ENCODE peak calls at places on chromosomes 12 and 14, in ten cellular contexts. S, N, V, C, J, G, I, T, U and F are unnamed samples.

GRCh38 chr12:100128509-100128908 is 14.2 kb downstream of the BLTP3B start:
- DNase-seq in C (no peak), N (no peak), V (no peak), G (peak; percentile 84), T (no peak), S (no peak), I (peak; percentile 31), U (peak; percentile 76), J (peak; percentile 2), F (peak; percentile 44)

GRCh38 chr14:67240168-67240932 is 885 bp upstream of the PALS1 start:
- DNase-seq in S (peak; percentile 15), T (no peak), C (no peak), N (no peak), J (peak; percentile 62), U (peak; percentile 27), V (peak; percentile 14), I (no peak), G (peak; percentile 32), F (peak; percentile 33)

GRCh38 chr14:54346257-54346656 is 50.5 kb upstream of the CDKN3 start:
- DNase-seq in I (no peak), N (no peak), J (no peak), S (no peak), U (no peak), G (no peak), V (no peak), C (no peak), T (no peak), F (no peak)

GRCh38 chr14:91947196-91948184 is at the start of gene FBLN5:
- DNase-seq in C (peak; percentile 82), J (peak; percentile 12), T (no peak), N (peak; percentile 20), U (peak; percentile 85), G (no peak), S (no peak), I (no peak), V (peak; percentile 22), F (peak; percentile 26)

GRCh38 chr14:37032863-37033262 is 139.5 kb downstream of the SLC25A21 start:
- DNase-seq in N (no peak), T (no peak), G (no peak), I (no peak), U (no peak), S (no peak), C (no peak), V (no peak), J (no peak), F (no peak)

GRCh38 chr12:1808798-1809480 is 11.4 kb upstream of the LRTM2 start:
- DNase-seq in C (no peak), N (no peak), V (no peak), U (no peak), T (no peak), S (no peak), J (no peak), G (no peak), I (no peak), F (no peak)

GRCh38 chr14:50997712-50998111 is 53.4 kb upstream of the PYGL start:
- DNase-seq in U (no peak), T (no peak), C (no peak), N (no peak), G (no peak), I (no peak), V (no peak), S (no peak), J (no peak), F (no peak)

GRCh38 chr14:69789118-69789640 is 7.9 kb downstream of the SLC10A1 start:
- DNase-seq in C (no peak), I (no peak), V (no peak), S (no peak), T (no peak), N (no peak), J (no peak), G (no peak), U (no peak), F (no peak)

GRCh38 chr14:106837870-106838269 is 1311.5 kb downstream of the TMEM121 start:
- DNase-seq in G (no peak), S (no peak), N (no peak), J (no peak), V (no peak), I (no peak), C (no peak), U (no peak), T (no peak), F (no peak)

GRCh38 chr12:2264622-2265306 is 212.0 kb downstream of the CACNA1C start:
- DNase-seq in T (no peak), C (peak; percentile 96), N (no peak), U (peak; percentile 95), J (no peak), S (no peak), I (no peak), V (no peak), G (no peak), F (no peak)

GRCh38 chr12:94561943-94562411 is 88.4 kb downstream of the TMCC3 start:
- DNase-seq in N (no peak), J (peak; percentile 91), V (no peak), G (no peak), C (no peak), S (no peak), T (peak; percentile 80), I (no peak), U (no peak), F (no peak)

GRCh38 chr12:131115766-131116165 is 162.1 kb downstream of the ADGRD1 start:
- DNase-seq in S (no peak), J (no peak), G (no peak), N (no peak), U (no peak), C (no peak), V (no peak), I (no peak), T (no peak), F (no peak)

GRCh38 chr12:22321620-22322019 is 12.9 kb downstream of the ST8SIA1 start:
- DNase-seq in G (peak; percentile 94), N (no peak), S (peak; percentile 27), T (no peak), J (no peak), U (peak; percentile 42), C (no peak), V (no peak), I (no peak), F (no peak)

GRCh38 chr14:104364830-104365229 is 214.7 kb upstream of the C14orf180 start:
- DNase-seq in C (no peak), N (no peak), I (no peak), V (no peak), S (no peak), U (no peak), T (no peak), G (no peak), J (no peak), F (no peak)

GRCh38 chr12:30026621-30027234 is 243.0 kb upstream of the TMTC1 start:
- DNase-seq in J (no peak), V (no peak), I (no peak), T (no peak), N (no peak), S (no peak), G (no peak), U (peak; percentile 90), C (peak; percentile 44), F (peak; percentile 4)

GRCh38 chr12:50600364-50600763 is 95.6 kb downstream of the DIP2B start:
- DNase-seq in C (no peak), J (no peak), U (no peak), I (no peak), S (no peak), T (no peak), N (no peak), V (no peak), G (no peak), F (no peak)

GRCh38 chr12:107990325-107990724 is 138.8 kb upstream of the WSCD2 start:
- DNase-seq in U (peak; percentile 17), N (peak; percentile 5), C (no peak), I (peak; percentile 19), J (no peak), T (no peak), G (peak; percentile 49), V (peak; percentile 68), S (no peak), F (peak; percentile 86)

GRCh38 chr12:129520736-129521135 is 383.1 kb downstream of the TMEM132D start:
- DNase-seq in G (no peak), N (no peak), J (no peak), S (no peak), V (no peak), U (no peak), C (no peak), I (no peak), T (no peak), F (no peak)

GRCh38 chr12:115798309-115798917 is 479.1 kb downstream of the MED13L start:
- DNase-seq in J (no peak), C (no peak), N (no peak), S (no peak), U (no peak), G (no peak), T (no peak), I (no peak), V (no peak), F (no peak)

GRCh38 chr12:22121224-22121623 is 75.2 kb downstream of the CMAS start:
- DNase-seq in T (no peak), I (no peak), S (peak; percentile 12), J (no peak), G (no peak), U (no peak), V (peak; percentile 27), N (peak; percentile 13), C (no peak), F (peak; percentile 43)

GRCh38 chr12:46110928-46111699 is 120.7 kb upstream of the SCAF11 start:
- DNase-seq in U (no peak), S (no peak), N (no peak), I (no peak), J (no peak), T (no peak), G (peak; percentile 4), C (no peak), V (no peak), F (no peak)

GRCh38 chr12:128078311-128078851 is 188.6 kb upstream of the TMEM132C start:
- DNase-seq in T (no peak), J (no peak), G (no peak), U (no peak), N (no peak), I (no peak), C (no peak), V (no peak), S (no peak), F (peak; percentile 39)

GRCh38 chr14:69242311-69243224 is 17.4 kb upstream of the GALNT16 start:
- DNase-seq in I (peak; percentile 58), U (peak; percentile 78), N (peak; percentile 56), S (peak; percentile 42), C (peak; percentile 27), G (peak; percentile 83), V (peak; percentile 59), J (peak; percentile 23), T (no peak), F (peak; percentile 69)

GRCh38 chr12:19120795-19121194 is 8.7 kb upstream of the PLEKHA5 start:
- DNase-seq in V (no peak), N (no peak), J (no peak), S (no peak), U (no peak), G (no peak), T (no peak), I (no peak), C (no peak), F (peak; percentile 79)

GRCh38 chr12:117498880-117499279 is 137.5 kb upstream of the NOS1 start:
- DNase-seq in I (no peak), S (no peak), C (no peak), N (no peak), U (no peak), V (no peak), J (no peak), T (no peak), G (no peak), F (no peak)

GRCh38 chr12:29229937-29230336 is 80.9 kb downstream of the FAR2 start:
- DNase-seq in V (no peak), T (no peak), S (no peak), G (no peak), U (no peak), I (no peak), N (no peak), J (no peak), C (no peak), F (no peak)

GRCh38 chr14:68630081-68630571 is 162.7 kb downstream of the ZFP36L1 start:
- DNase-seq in T (no peak), J (no peak), N (no peak), V (no peak), C (no peak), G (no peak), S (no peak), I (peak; percentile 46), U (no peak), F (no peak)

GRCh38 chr12:111488271-111488670 is 82.5 kb downstream of the SH2B3 start:
- DNase-seq in G (no peak), S (no peak), N (no peak), T (no peak), I (no peak), U (peak; percentile 87), J (no peak), C (no peak), V (peak; percentile 25), F (peak; percentile 54)